ENCODE peak calls at places on chromosome 17, in five cellular contexts. U is HTR-8/SVneo; T is AG04449; R is activated CD4-positive, alpha-beta T cell treated with anti-CD3 and anti-CD28 coated beads, Interleukin-2, amount 10 ng/mL, durations not matched to agents 7 days and 5 days; X is progenitor cell of endocrine pancreas. D is an unnamed sample.

GRCh38 chr17:15957608-15958307 is 12.8 kb downstream of the ADORA2B start:
- DNase-seq in R (no peak), X (no peak), T (no peak), U (no peak), D (no peak)

GRCh38 chr17:60577147-60577925 is 22.7 kb upstream of the PPM1D start:
- DNase-seq in R (peak), U (no peak), T (no peak), X (no peak), D (no peak)

GRCh38 chr17:38333635-38334295 is 10.0 kb downstream of the GPR179 start:
- DNase-seq in U (peak), X (peak), T (no peak), R (peak), D (no peak)

GRCh38 chr17:752620-753219 is 656 bp upstream of the GEMIN4 start:
- DNase-seq in T (no peak), U (no peak), R (no peak), X (no peak), D (no peak)

GRCh38 chr17:50787106-50787505 is 19.8 kb upstream of the ANKRD40CL start:
- DNase-seq in U (no peak), T (no peak), R (no peak), X (no peak), D (no peak)

GRCh38 chr17:64491034-64491860 is 5.6 kb downstream of the POLG2 start:
- DNase-seq in X (no peak), R (peak), U (no peak), T (no peak), D (no peak)

GRCh38 chr17:53626286-53626685 is 196.4 kb upstream of the KIF2B start:
- DNase-seq in X (no peak), T (peak), R (no peak), U (peak), D (no peak)

GRCh38 chr17:46190763-46191162 is 2.5 kb downstream of the KANSL1 start:
- DNase-seq in T (no peak), R (no peak), U (no peak), X (no peak), D (no peak)

GRCh38 chr17:71975998-71976649 is 144.7 kb upstream of the SOX9 start:
- DNase-seq in U (peak), R (no peak), T (peak), X (no peak), D (peak)

GRCh38 chr17:50018909-50019308 is 23.9 kb upstream of the DLX3 start:
- DNase-seq in R (no peak), X (no peak), U (no peak), T (no peak), D (no peak)

GRCh38 chr17:38418693-38419507 is 9.4 kb upstream of the ARHGAP23 start:
- DNase-seq in R (no peak), X (no peak), T (no peak), U (no peak), D (no peak)

GRCh38 chr17:5607946-5608345 is 23.6 kb upstream of the NLRP1 start:
- DNase-seq in X (no peak), R (no peak), U (no peak), T (no peak), D (no peak)

GRCh38 chr17:35345926-35346771 is 27.3 kb downstream of the SLFN11 start:
- DNase-seq in T (no peak), X (no peak), U (no peak), R (peak), D (peak)

GRCh38 chr17:10702574-10702973 is 5.2 kb downstream of the ADPRM start:
- DNase-seq in R (no peak), U (no peak), T (no peak), X (no peak), D (no peak)

GRCh38 chr17:51152766-51153209 is 571 bp upstream of the NME1 start:
- DNase-seq in R (peak), T (no peak), U (peak), X (no peak), D (no peak)